ENCODE peak calls at places on chromosome 20, in nine cellular contexts. One of them, this sample, is unnamed.

GRCh38 chr20:15196580-15197255 is 859.3 kb upstream of the FLRT3 start:
- DNase-seq in fibroblast of the conjunctiva: no peak
- DNase-seq in kidney epithelial cell: no peak
- DNase-seq in Daoy: no peak
- DNase-seq in mucosa of gallbladder: no peak
- DNase-seq in M059J: no peak
- DNase-seq in NCI-H1092 treated with DMSO at 0.1 percent for 48 hours: peak; percentile 19
- DNase-seq in MCF 10A: no peak
- DNase-seq in left ventricle myocardium inferior: no peak
- DNase-seq in this sample: no peak

GRCh38 chr20:48906221-48906877 is 15.2 kb upstream of the ARFGEF2 start:
- DNase-seq in MCF 10A: no peak
- DNase-seq in NCI-H1092 treated with DMSO at 0.1 percent for 48 hours: no peak
- DNase-seq in left ventricle myocardium inferior: no peak
- DNase-seq in kidney epithelial cell: no peak
- DNase-seq in mucosa of gallbladder: no peak
- DNase-seq in fibroblast of the conjunctiva: no peak
- DNase-seq in Daoy: no peak
- DNase-seq in M059J: peak; percentile 50
- DNase-seq in this sample: no peak

GRCh38 chr20:32152421-32153155 is 43.1 kb downstream of the TM9SF4 start:
- DNase-seq in NCI-H1092 treated with DMSO at 0.1 percent for 48 hours: no peak
- DNase-seq in M059J: no peak
- DNase-seq in MCF 10A: no peak
- DNase-seq in kidney epithelial cell: no peak
- DNase-seq in fibroblast of the conjunctiva: no peak
- DNase-seq in mucosa of gallbladder: peak; percentile 21
- DNase-seq in left ventricle myocardium inferior: no peak
- DNase-seq in Daoy: no peak
- DNase-seq in this sample: no peak

GRCh38 chr20:31894980-31895675 is 24.7 kb downstream of the TTLL9 start:
- DNase-seq in MCF 10A: peak; percentile 43
- DNase-seq in Daoy: peak; percentile 71
- DNase-seq in fibroblast of the conjunctiva: no peak
- DNase-seq in mucosa of gallbladder: peak; percentile 63
- DNase-seq in left ventricle myocardium inferior: peak; percentile 29
- DNase-seq in M059J: peak; percentile 75
- DNase-seq in kidney epithelial cell: no peak
- DNase-seq in NCI-H1092 treated with DMSO at 0.1 percent for 48 hours: no peak
- DNase-seq in this sample: peak; percentile 52

GRCh38 chr20:24785141-24785924 is 163.7 kb upstream of the CST7 start:
- DNase-seq in mucosa of gallbladder: no peak
- DNase-seq in Daoy: no peak
- DNase-seq in fibroblast of the conjunctiva: no peak
- DNase-seq in left ventricle myocardium inferior: no peak
- DNase-seq in kidney epithelial cell: no peak
- DNase-seq in MCF 10A: no peak
- DNase-seq in M059J: peak; percentile 92
- DNase-seq in NCI-H1092 treated with DMSO at 0.1 percent for 48 hours: no peak
- DNase-seq in this sample: peak; percentile 68

GRCh38 chr20:25279403-25279802 is 31.5 kb downstream of the PYGB start:
- DNase-seq in kidney epithelial cell: no peak
- DNase-seq in fibroblast of the conjunctiva: no peak
- DNase-seq in Daoy: no peak
- DNase-seq in left ventricle myocardium inferior: no peak
- DNase-seq in NCI-H1092 treated with DMSO at 0.1 percent for 48 hours: no peak
- DNase-seq in MCF 10A: no peak
- DNase-seq in mucosa of gallbladder: no peak
- DNase-seq in M059J: peak; percentile 34
- DNase-seq in this sample: no peak

GRCh38 chr20:46126440-46127056 is 8.4 kb downstream of the CD40 start:
- DNase-seq in Daoy: no peak
- DNase-seq in mucosa of gallbladder: no peak
- DNase-seq in kidney epithelial cell: no peak
- DNase-seq in M059J: no peak
- DNase-seq in MCF 10A: no peak
- DNase-seq in left ventricle myocardium inferior: no peak
- DNase-seq in fibroblast of the conjunctiva: no peak
- DNase-seq in NCI-H1092 treated with DMSO at 0.1 percent for 48 hours: no peak
- DNase-seq in this sample: no peak

GRCh38 chr20:13101701-13102100 is 92.9 kb downstream of the SPTLC3 start:
- DNase-seq in kidney epithelial cell: no peak
- DNase-seq in fibroblast of the conjunctiva: no peak
- DNase-seq in MCF 10A: no peak
- DNase-seq in left ventricle myocardium inferior: no peak
- DNase-seq in M059J: peak; percentile 74
- DNase-seq in NCI-H1092 treated with DMSO at 0.1 percent for 48 hours: no peak
- DNase-seq in mucosa of gallbladder: no peak
- DNase-seq in Daoy: peak; percentile 8
- DNase-seq in this sample: peak; percentile 41

GRCh38 chr20:36792422-36792821 is 18.9 kb upstream of the DSN1 start:
- DNase-seq in mucosa of gallbladder: no peak
- DNase-seq in kidney epithelial cell: peak; percentile 76
- DNase-seq in MCF 10A: peak; percentile 36
- DNase-seq in left ventricle myocardium inferior: no peak
- DNase-seq in M059J: peak; percentile 89
- DNase-seq in NCI-H1092 treated with DMSO at 0.1 percent for 48 hours: no peak
- DNase-seq in Daoy: peak; percentile 65
- DNase-seq in fibroblast of the conjunctiva: peak; percentile 34
- DNase-seq in this sample: peak; percentile 74

GRCh38 chr20:22346716-22347115 is 237.7 kb downstream of the FOXA2 start:
- DNase-seq in M059J: peak; percentile 48
- DNase-seq in mucosa of gallbladder: no peak
- DNase-seq in NCI-H1092 treated with DMSO at 0.1 percent for 48 hours: no peak
- DNase-seq in fibroblast of the conjunctiva: no peak
- DNase-seq in kidney epithelial cell: no peak
- DNase-seq in Daoy: peak; percentile 16
- DNase-seq in MCF 10A: no peak
- DNase-seq in left ventricle myocardium inferior: no peak
- DNase-seq in this sample: no peak

GRCh38 chr20:36243726-36244125 is 7.4 kb downstream of the AAR2 start:
- DNase-seq in left ventricle myocardium inferior: no peak
- DNase-seq in fibroblast of the conjunctiva: no peak
- DNase-seq in mucosa of gallbladder: no peak
- DNase-seq in Daoy: no peak
- DNase-seq in M059J: no peak
- DNase-seq in NCI-H1092 treated with DMSO at 0.1 percent for 48 hours: no peak
- DNase-seq in MCF 10A: no peak
- DNase-seq in kidney epithelial cell: no peak
- DNase-seq in this sample: no peak

GRCh38 chr20:49408705-49409104 is 73.8 kb downstream of the KCNB1 start:
- DNase-seq in left ventricle myocardium inferior: no peak
- DNase-seq in NCI-H1092 treated with DMSO at 0.1 percent for 48 hours: no peak
- DNase-seq in M059J: no peak
- DNase-seq in MCF 10A: no peak
- DNase-seq in mucosa of gallbladder: no peak
- DNase-seq in fibroblast of the conjunctiva: no peak
- DNase-seq in kidney epithelial cell: no peak
- DNase-seq in Daoy: no peak
- DNase-seq in this sample: no peak

GRCh38 chr20:35823937-35824336 is 52.1 kb downstream of the PHF20 start:
- DNase-seq in M059J: no peak
- DNase-seq in mucosa of gallbladder: no peak
- DNase-seq in fibroblast of the conjunctiva: no peak
- DNase-seq in Daoy: no peak
- DNase-seq in NCI-H1092 treated with DMSO at 0.1 percent for 48 hours: no peak
- DNase-seq in MCF 10A: no peak
- DNase-seq in kidney epithelial cell: peak; percentile 64
- DNase-seq in left ventricle myocardium inferior: no peak
- DNase-seq in this sample: no peak

GRCh38 chr20:38315290-38315966 is 11.5 kb downstream of the BPI start:
- DNase-seq in mucosa of gallbladder: no peak
- DNase-seq in NCI-H1092 treated with DMSO at 0.1 percent for 48 hours: no peak
- DNase-seq in fibroblast of the conjunctiva: no peak
- DNase-seq in M059J: peak; percentile 62
- DNase-seq in Daoy: peak; percentile 11
- DNase-seq in left ventricle myocardium inferior: no peak
- DNase-seq in kidney epithelial cell: no peak
- DNase-seq in MCF 10A: peak; percentile 8
- DNase-seq in this sample: no peak

GRCh38 chr20:58650776-58651547 is at the start of gene STX16:
- DNase-seq in NCI-H1092 treated with DMSO at 0.1 percent for 48 hours: peak; percentile 84
- DNase-seq in fibroblast of the conjunctiva: peak; percentile 87
- DNase-seq in kidney epithelial cell: no peak
- DNase-seq in left ventricle myocardium inferior: peak; percentile 90
- DNase-seq in MCF 10A: peak; percentile 95
- DNase-seq in M059J: peak; percentile 94
- DNase-seq in mucosa of gallbladder: peak; percentile 88
- DNase-seq in Daoy: peak; percentile 97
- DNase-seq in this sample: peak; percentile 94

GRCh38 chr20:16290358-16290757 is 282.9 kb downstream of the KIF16B start:
- DNase-seq in kidney epithelial cell: no peak
- DNase-seq in fibroblast of the conjunctiva: no peak
- DNase-seq in NCI-H1092 treated with DMSO at 0.1 percent for 48 hours: no peak
- DNase-seq in MCF 10A: no peak
- DNase-seq in M059J: no peak
- DNase-seq in Daoy: no peak
- DNase-seq in mucosa of gallbladder: no peak
- DNase-seq in left ventricle myocardium inferior: no peak
- DNase-seq in this sample: no peak

GRCh38 chr20:63494420-63495166 is 4.3 kb downstream of the EEF1A2 start:
- DNase-seq in left ventricle myocardium inferior: peak; percentile 15
- DNase-seq in kidney epithelial cell: no peak
- DNase-seq in M059J: no peak
- DNase-seq in fibroblast of the conjunctiva: no peak
- DNase-seq in NCI-H1092 treated with DMSO at 0.1 percent for 48 hours: no peak
- DNase-seq in mucosa of gallbladder: no peak
- DNase-seq in MCF 10A: no peak
- DNase-seq in Daoy: no peak
- DNase-seq in this sample: no peak

GRCh38 chr20:49608752-49609670 is 41.1 kb upstream of the PTGIS start:
- DNase-seq in left ventricle myocardium inferior: peak; percentile 55
- DNase-seq in NCI-H1092 treated with DMSO at 0.1 percent for 48 hours: peak; percentile 81
- DNase-seq in MCF 10A: peak; percentile 68
- DNase-seq in kidney epithelial cell: no peak
- DNase-seq in Daoy: peak; percentile 58
- DNase-seq in fibroblast of the conjunctiva: peak; percentile 39
- DNase-seq in mucosa of gallbladder: peak; percentile 69
- DNase-seq in M059J: peak; percentile 56
- DNase-seq in this sample: no peak

GRCh38 chr20:61279621-61280150 is 27.6 kb downstream of the CDH4 start:
- DNase-seq in M059J: no peak
- DNase-seq in fibroblast of the conjunctiva: no peak
- DNase-seq in NCI-H1092 treated with DMSO at 0.1 percent for 48 hours: no peak
- DNase-seq in Daoy: no peak
- DNase-seq in MCF 10A: no peak
- DNase-seq in kidney epithelial cell: no peak
- DNase-seq in mucosa of gallbladder: no peak
- DNase-seq in left ventricle myocardium inferior: no peak
- DNase-seq in this sample: no peak

GRCh38 chr20:57313230-57313629 is 16.4 kb upstream of the SPO11 start:
- DNase-seq in Daoy: no peak
- DNase-seq in MCF 10A: no peak
- DNase-seq in kidney epithelial cell: no peak
- DNase-seq in M059J: no peak
- DNase-seq in fibroblast of the conjunctiva: no peak
- DNase-seq in left ventricle myocardium inferior: no peak
- DNase-seq in mucosa of gallbladder: no peak
- DNase-seq in NCI-H1092 treated with DMSO at 0.1 percent for 48 hours: no peak
- DNase-seq in this sample: no peak

GRCh38 chr20:61295726-61296628 is 43.9 kb downstream of the CDH4 start:
- DNase-seq in left ventricle myocardium inferior: no peak
- DNase-seq in fibroblast of the conjunctiva: no peak
- DNase-seq in Daoy: peak; percentile 52
- DNase-seq in M059J: peak; percentile 68
- DNase-seq in mucosa of gallbladder: no peak
- DNase-seq in NCI-H1092 treated with DMSO at 0.1 percent for 48 hours: no peak
- DNase-seq in MCF 10A: no peak
- DNase-seq in kidney epithelial cell: no peak
- DNase-seq in this sample: peak; percentile 23

GRCh38 chr20:36273414-36274247 is 32.5 kb upstream of the DLGAP4 start:
- DNase-seq in kidney epithelial cell: no peak
- DNase-seq in mucosa of gallbladder: no peak
- DNase-seq in NCI-H1092 treated with DMSO at 0.1 percent for 48 hours: no peak
- DNase-seq in MCF 10A: peak; percentile 39
- DNase-seq in Daoy: peak; percentile 37
- DNase-seq in fibroblast of the conjunctiva: no peak
- DNase-seq in left ventricle myocardium inferior: no peak
- DNase-seq in M059J: peak; percentile 56
- DNase-seq in this sample: no peak

GRCh38 chr20:49961413-49961812 is 21.4 kb upstream of the SNAI1 start:
- DNase-seq in NCI-H1092 treated with DMSO at 0.1 percent for 48 hours: no peak
- DNase-seq in M059J: no peak
- DNase-seq in fibroblast of the conjunctiva: no peak
- DNase-seq in kidney epithelial cell: no peak
- DNase-seq in left ventricle myocardium inferior: no peak
- DNase-seq in mucosa of gallbladder: no peak
- DNase-seq in Daoy: no peak
- DNase-seq in MCF 10A: no peak
- DNase-seq in this sample: no peak

GRCh38 chr20:59723108-59723500 is 118.8 kb downstream of the PHACTR3 start:
- DNase-seq in NCI-H1092 treated with DMSO at 0.1 percent for 48 hours: no peak
- DNase-seq in M059J: no peak
- DNase-seq in mucosa of gallbladder: no peak
- DNase-seq in MCF 10A: no peak
- DNase-seq in fibroblast of the conjunctiva: no peak
- DNase-seq in kidney epithelial cell: no peak
- DNase-seq in Daoy: no peak
- DNase-seq in left ventricle myocardium inferior: no peak
- DNase-seq in this sample: no peak

GRCh38 chr20:50224553-50225255 is 34.1 kb downstream of the CEBPB start:
- DNase-seq in M059J: peak; percentile 93
- DNase-seq in kidney epithelial cell: peak; percentile 77
- DNase-seq in mucosa of gallbladder: peak; percentile 66
- DNase-seq in left ventricle myocardium inferior: peak; percentile 61
- DNase-seq in fibroblast of the conjunctiva: peak; percentile 68
- DNase-seq in MCF 10A: peak; percentile 33
- DNase-seq in Daoy: no peak
- DNase-seq in NCI-H1092 treated with DMSO at 0.1 percent for 48 hours: no peak
- DNase-seq in this sample: peak; percentile 53

GRCh38 chr20:4835244-4836177 is 113.8 kb downstream of the PRND start:
- DNase-seq in kidney epithelial cell: no peak
- DNase-seq in M059J: no peak
- DNase-seq in NCI-H1092 treated with DMSO at 0.1 percent for 48 hours: no peak
- DNase-seq in left ventricle myocardium inferior: peak; percentile 69
- DNase-seq in MCF 10A: no peak
- DNase-seq in fibroblast of the conjunctiva: peak; percentile 67
- DNase-seq in Daoy: no peak
- DNase-seq in mucosa of gallbladder: peak; percentile 59
- DNase-seq in this sample: peak; percentile 88

GRCh38 chr20:36728986-36729385 is 16.9 kb downstream of the NDRG3 start:
- DNase-seq in kidney epithelial cell: peak; percentile 25
- DNase-seq in mucosa of gallbladder: no peak
- DNase-seq in left ventricle myocardium inferior: no peak
- DNase-seq in MCF 10A: peak; percentile 26
- DNase-seq in fibroblast of the conjunctiva: no peak
- DNase-seq in NCI-H1092 treated with DMSO at 0.1 percent for 48 hours: no peak
- DNase-seq in Daoy: peak; percentile 26
- DNase-seq in M059J: peak; percentile 54
- DNase-seq in this sample: no peak

GRCh38 chr20:62806383-62807050 is 1.9 kb downstream of the OGFR start:
- DNase-seq in mucosa of gallbladder: no peak
- DNase-seq in M059J: no peak
- DNase-seq in kidney epithelial cell: no peak
- DNase-seq in left ventricle myocardium inferior: no peak
- DNase-seq in MCF 10A: no peak
- DNase-seq in Daoy: no peak
- DNase-seq in NCI-H1092 treated with DMSO at 0.1 percent for 48 hours: no peak
- DNase-seq in fibroblast of the conjunctiva: no peak
- DNase-seq in this sample: no peak

GRCh38 chr20:58889334-58890072 is 37.0 kb downstream of the GNAS start:
- DNase-seq in Daoy: no peak
- DNase-seq in NCI-H1092 treated with DMSO at 0.1 percent for 48 hours: peak; percentile 11
- DNase-seq in M059J: peak; percentile 56
- DNase-seq in mucosa of gallbladder: no peak
- DNase-seq in kidney epithelial cell: no peak
- DNase-seq in MCF 10A: peak; percentile 4
- DNase-seq in left ventricle myocardium inferior: no peak
- DNase-seq in fibroblast of the conjunctiva: no peak
- DNase-seq in this sample: no peak

GRCh38 chr20:415820-416322 is 7.8 kb downstream of the RBCK1 start:
- DNase-seq in kidney epithelial cell: no peak
- DNase-seq in left ventricle myocardium inferior: no peak
- DNase-seq in Daoy: no peak
- DNase-seq in M059J: no peak
- DNase-seq in MCF 10A: peak; percentile 64
- DNase-seq in NCI-H1092 treated with DMSO at 0.1 percent for 48 hours: no peak
- DNase-seq in fibroblast of the conjunctiva: no peak
- DNase-seq in mucosa of gallbladder: no peak
- DNase-seq in this sample: no peak

GRCh38 chr20:20568604-20569205 is 143.7 kb downstream of the RALGAPA2 start:
- DNase-seq in fibroblast of the conjunctiva: peak; percentile 30
- DNase-seq in left ventricle myocardium inferior: no peak
- DNase-seq in M059J: peak; percentile 51
- DNase-seq in mucosa of gallbladder: no peak
- DNase-seq in NCI-H1092 treated with DMSO at 0.1 percent for 48 hours: peak; percentile 70
- DNase-seq in kidney epithelial cell: no peak
- DNase-seq in Daoy: peak; percentile 33
- DNase-seq in MCF 10A: peak; percentile 49
- DNase-seq in this sample: no peak